ENCODE peak calls at places on chromosomes 12 and 14, in eight cellular contexts. L is NCI-H460; T is colonic mucosa; F is effector memory CD4-positive, alpha-beta T cell; O is glutamatergic neuron; M is stimulated activated CD8-positive, alpha-beta memory T cell treated with anti-CD3 and anti-CD28 coated beads, Interleukin-12 subunit alpha, Interleukin-12 subunit beta, amount 100 ng/mL, for 1 hour; A is AG10803; Z is C1 segment of cervical spinal cord. N is an unnamed sample.

GRCh38 chr12:110670161-110670701 is 18.7 kb downstream of the HVCN1 start:
- DNase-seq in L (no peak), T (no peak), F (no peak), O (no peak), M (no peak), A (no peak), Z (no peak), N (no peak)

GRCh38 chr14:68195126-68195525 is 375.5 kb downstream of the RAD51B start:
- DNase-seq in L (no peak), T (no peak), F (no peak), O (no peak), M (no peak), A (no peak), Z (no peak), N (no peak)

GRCh38 chr12:116159175-116159574 is 118.3 kb downstream of the MED13L start:
- DNase-seq in L (no peak), T (no peak), F (no peak), O (no peak), M (no peak), A (peak; percentile 71), Z (no peak), N (peak; percentile 40)

GRCh38 chr14:101507306-101508150 is 53.8 kb upstream of the DIO3 start:
- DNase-seq in L (no peak), T (no peak), F (no peak), O (peak; percentile 13), M (no peak), A (no peak), Z (no peak), N (no peak)

GRCh38 chr12:51818086-51818485 is 30.4 kb downstream of the FIGNL2 start:
- DNase-seq in L (no peak), T (no peak), F (no peak), O (no peak), M (no peak), A (no peak), Z (no peak), N (no peak)

GRCh38 chr12:122001379-122002209 is 20.1 kb upstream of the BCL7A start:
- DNase-seq in L (no peak), T (no peak), F (no peak), O (peak; percentile 71), M (no peak), A (no peak), Z (no peak), N (no peak)

GRCh38 chr14:59306775-59307174 is 118.3 kb downstream of the DAAM1 start:
- DNase-seq in L (no peak), T (no peak), F (no peak), O (no peak), M (no peak), A (peak; percentile 45), Z (no peak), N (no peak)

GRCh38 chr14:101134851-101135486 is 231.4 kb upstream of the RTL1 start:
- DNase-seq in L (no peak), T (no peak), F (no peak), O (no peak), M (no peak), A (no peak), Z (no peak), N (no peak)

GRCh38 chr12:92828565-92828964 is 100.5 kb downstream of the EEA1 start:
- DNase-seq in L (no peak), T (no peak), F (no peak), O (no peak), M (no peak), A (no peak), Z (no peak), N (no peak)

GRCh38 chr14:35826218-35826951 is at the start of gene BRMS1L:
- DNase-seq in L (peak; percentile 98), T (peak; percentile 97), F (peak; percentile 90), O (peak; percentile 99), M (peak; percentile 91), A (peak; percentile 99), Z (peak; percentile 61), N (peak; percentile 99)

GRCh38 chr12:132163041-132163910 is 19.0 kb downstream of the NOC4L start:
- DNase-seq in L (no peak), T (no peak), F (no peak), O (peak; percentile 14), M (no peak), A (no peak), Z (no peak), N (no peak)

GRCh38 chr12:69157023-69157655 is 82.2 kb upstream of the CPSF6 start:
- DNase-seq in L (peak; percentile 70), T (peak; percentile 95), F (peak; percentile 66), O (peak; percentile 93), M (peak; percentile 83), A (peak; percentile 76), Z (no peak), N (peak; percentile 89)

GRCh38 chr12:41621288-41621687 is 433.2 kb downstream of the PDZRN4 start:
- DNase-seq in L (no peak), T (no peak), F (no peak), O (no peak), M (no peak), A (no peak), Z (no peak), N (no peak)

GRCh38 chr12:119090865-119091264 is 87.9 kb upstream of the HSPB8 start:
- DNase-seq in L (no peak), T (no peak), F (no peak), O (no peak), M (no peak), A (no peak), Z (no peak), N (no peak)

GRCh38 chr14:104265918-104266642 is 127.7 kb downstream of the KIF26A start:
- DNase-seq in L (no peak), T (peak; percentile 35), F (no peak), O (peak; percentile 21), M (no peak), A (no peak), Z (no peak), N (no peak)

GRCh38 chr14:88384653-88385205 is 728 bp upstream of the SPATA7 start:
- DNase-seq in L (no peak), T (peak; percentile 35), F (no peak), O (no peak), M (no peak), A (peak; percentile 16), Z (no peak), N (peak; percentile 13)

GRCh38 chr12:78096909-78097597 is 266.4 kb downstream of the NAV3 start:
- DNase-seq in L (no peak), T (no peak), F (no peak), O (no peak), M (no peak), A (peak; percentile 77), Z (no peak), N (peak; percentile 33)

GRCh38 chr12:40058721-40059190 is 47.1 kb downstream of the SLC2A13 start:
- DNase-seq in L (no peak), T (no peak), F (no peak), O (no peak), M (no peak), A (peak; percentile 4), Z (no peak), N (peak; percentile 78)